ENCODE peak calls at places on chromosomes 5 and 9, in six cellular contexts. H, U, C, G, K and Y are unnamed samples.

GRCh38 chr5:101904736-101905135 is 391.3 kb downstream of the SLCO4C1 start:
- DNase-seq in K (no peak), U (no peak), G (no peak), C (no peak), H (no peak), Y (no peak)

GRCh38 chr5:107631805-107632362 is 38.9 kb downstream of the EFNA5 start:
- DNase-seq in C (no peak), U (no peak), G (no peak), K (no peak), H (no peak), Y (no peak)

GRCh38 chr9:69339620-69340019 is 14.6 kb downstream of the ENTREP1 start:
- DNase-seq in H (no peak), K (no peak), U (no peak), G (no peak), C (no peak), Y (no peak)

GRCh38 chr5:138077064-138077696 is 6.7 kb upstream of the WNT8A start:
- DNase-seq in G (peak; percentile 73), H (peak; percentile 73), U (peak; percentile 54), C (no peak), K (peak; percentile 63), Y (peak; percentile 89)

GRCh38 chr9:132647355-132647754 is 22.4 kb downstream of the DDX31 start:
- DNase-seq in H (no peak), G (peak; percentile 99), C (no peak), K (no peak), U (no peak), Y (no peak)

GRCh38 chr5:160675988-160676387 is 176.0 kb downstream of the ATP10B start:
- DNase-seq in U (no peak), C (no peak), H (no peak), K (no peak), G (no peak), Y (no peak)

GRCh38 chr9:117549444-117549843 is 134.6 kb upstream of the ASTN2 start:
- DNase-seq in G (no peak), H (no peak), C (no peak), U (no peak), K (no peak), Y (no peak)

GRCh38 chr5:146047396-146047795 is 58.0 kb downstream of the PLAC8L1 start:
- DNase-seq in C (no peak), U (no peak), G (no peak), H (no peak), K (no peak), Y (peak; percentile 81)

GRCh38 chr9:89720721-89721660 is 116.2 kb downstream of the GADD45G start:
- DNase-seq in U (no peak), K (no peak), G (no peak), H (no peak), C (no peak), Y (no peak)

GRCh38 chr5:1342268-1342667 is 2.6 kb downstream of the CLPTM1L start:
- DNase-seq in U (no peak), H (no peak), K (no peak), G (no peak), C (no peak), Y (no peak)

GRCh38 chr5:120239076-120239475 is 225.0 kb upstream of the PRR16 start:
- DNase-seq in K (no peak), H (no peak), C (no peak), G (no peak), U (no peak), Y (no peak)

GRCh38 chr5:93580387-93581100 is 475 bp downstream of the NR2F1-AS1 start:
- DNase-seq in C (no peak), U (no peak), K (no peak), G (peak; percentile 61), H (peak; percentile 26), Y (peak; percentile 31)

GRCh38 chr5:119273391-119273839 is 82.4 kb upstream of the TNFAIP8 start:
- DNase-seq in H (no peak), C (no peak), G (no peak), U (no peak), K (no peak), Y (no peak)

GRCh38 chr5:154285661-154286408 is 95.3 kb downstream of the GALNT10 start:
- DNase-seq in H (peak; percentile 86), U (no peak), K (no peak), G (no peak), C (no peak), Y (no peak)

GRCh38 chr9:20592673-20593072 is 29.6 kb downstream of the MLLT3 start:
- DNase-seq in G (no peak), C (no peak), U (no peak), K (no peak), H (no peak), Y (no peak)

GRCh38 chr5:38046093-38046492 is 206.3 kb upstream of the GDNF start:
- DNase-seq in G (no peak), H (no peak), C (peak; percentile 68), U (no peak), K (no peak), Y (no peak)

GRCh38 chr9:88803551-88804288 is 187.5 kb upstream of the S1PR3 start:
- DNase-seq in U (no peak), H (no peak), G (peak; percentile 43), K (no peak), C (no peak), Y (no peak)

GRCh38 chr5:32027717-32028321 is 146.3 kb downstream of the GOLPH3 start:
- DNase-seq in K (no peak), G (peak; percentile 99), C (peak; percentile 67), U (peak; percentile 84), H (peak; percentile 73), Y (no peak)

GRCh38 chr9:102631559-102631958 is 363.6 kb upstream of the CYLC2 start:
- DNase-seq in U (no peak), H (peak; percentile 27), C (no peak), K (no peak), G (no peak), Y (no peak)

GRCh38 chr5:157352756-157353340 is 86.9 kb downstream of the CYFIP2 start:
- DNase-seq in K (no peak), U (no peak), G (no peak), C (no peak), H (no peak), Y (no peak)

GRCh38 chr9:128555180-128555721 is 2.9 kb downstream of the SPTAN1 start:
- DNase-seq in K (no peak), C (no peak), H (peak; percentile 58), G (peak; percentile 52), U (peak; percentile 40), Y (no peak)

GRCh38 chr5:143229896-143230675 is 173.4 kb downstream of the NR3C1 start:
- DNase-seq in K (no peak), G (no peak), U (no peak), C (no peak), H (no peak), Y (no peak)

GRCh38 chr9:34072868-34073590 is 24.3 kb upstream of the UBAP2 start:
- DNase-seq in H (peak; percentile 87), U (peak; percentile 37), K (no peak), C (no peak), G (peak; percentile 88), Y (no peak)

GRCh38 chr9:123453904-123454321 is 97.9 kb downstream of the CRB2 start:
- DNase-seq in G (no peak), U (no peak), C (no peak), H (no peak), K (peak; percentile 3), Y (peak; percentile 64)

GRCh38 chr9:97484134-97484533 is 17.3 kb upstream of the TMOD1 start:
- DNase-seq in C (no peak), G (no peak), K (no peak), H (no peak), U (peak; percentile 51), Y (no peak)

GRCh38 chr9:92954886-92955285 is 7.6 kb downstream of the FGD3 start:
- DNase-seq in U (no peak), H (no peak), K (no peak), C (no peak), G (no peak), Y (no peak)
- H3K4me1 ChIP-seq in U (no peaks in the 10 kb centered on the region), H (peaks cover 4% of the 10 kb centered on the region), K (no peaks in the 10 kb centered on the region), C (no peaks in the 10 kb centered on the region), G (no peaks in the 10 kb centered on the region), Y (peaks cover 13% of the 10 kb centered on the region)

GRCh38 chr5:43039468-43040286 is 442 bp downstream of the ANXA2R start:
- DNase-seq in U (peak; percentile 61), H (peak; percentile 88), K (peak; percentile 54), G (peak; percentile 91), C (peak; percentile 88), Y (peak; percentile 71)
- TF ChIP-seq CTCF in U (peak; percentile 22), H (peak; percentile 14), K (no peak), G (no peak), C (peak; percentile 2), Y (no peak)

DNA sequence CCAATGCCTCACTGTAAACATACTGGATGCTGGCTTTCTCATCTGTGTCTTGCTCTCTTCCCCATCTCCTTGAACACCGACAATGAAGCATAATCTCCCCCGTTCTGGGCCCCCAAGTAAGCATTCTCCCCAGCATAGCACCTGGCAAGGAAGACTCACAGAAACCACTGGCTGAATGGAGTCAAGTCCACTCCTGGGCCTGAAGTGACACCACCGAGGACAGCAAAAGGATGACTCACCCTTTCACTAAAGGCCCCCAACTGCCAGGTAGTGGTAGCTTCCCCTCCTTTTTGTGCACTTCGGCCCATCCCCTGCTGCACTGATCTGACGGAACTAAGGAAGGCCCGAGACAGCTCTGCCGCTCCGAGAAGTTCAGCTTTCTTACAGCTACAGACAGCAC is 9.4 kb downstream of the VDAC1 start:
- DNase-seq in C (no peak), H (no peak), U (no peak), G (no peak), K (no peak), Y (no peak)
- H3K4me1 ChIP-seq in C (peaks cover 94% of the 10 kb centered on the region), H (peaks cover 71% of the 10 kb centered on the region), U (peaks cover 19% of the 10 kb centered on the region), G (peaks cover 18% of the 10 kb centered on the region), K (peaks cover 19% of the 10 kb centered on the region), Y (peaks cover 22% of the 10 kb centered on the region)

GRCh38 chr5:87503004-87503403 is 90.3 kb upstream of the CCNH start:
- DNase-seq in H (no peak), C (no peak), G (no peak), K (no peak), U (no peak), Y (no peak)
- TF ChIP-seq CTCF in H (no peak), C (no peak), G (no peak), K (no peak), U (no peak), Y (no peak)